ENCODE peak calls at places on chromosomes 16 and 17, in four cellular contexts. R is cardiac muscle cell, X is substantia nigra, Y is psoas muscle. N is an unnamed sample.

GRCh38 chr16:81931927-81932326 is 79.3 kb downstream of the SDR42E1 start:
- DNase-seq in R (no peak), X (no peak), Y (no peak), N (no peak)

GRCh38 chr16:705748-706188 is at the start of gene FBXL16:
- DNase-seq in R (no peak), X (no peak), Y (no peak), N (no peak)

GRCh38 chr16:10552998-10553491 is 27.4 kb downstream of the EMP2 start:
- DNase-seq in R (no peak), X (no peak), Y (peak), N (no peak)

GRCh38 chr17:72266099-72266852 is 145.5 kb downstream of the SOX9 start:
- DNase-seq in R (no peak), X (no peak), Y (no peak), N (no peak)

GRCh38 chr16:80197790-80198201 is 343.0 kb upstream of the DYNLRB2 start:
- DNase-seq in R (peak), X (no peak), Y (no peak), N (no peak)

GRCh38 chr16:66511615-66512500 is 38.1 kb downstream of the TK2 start:
- DNase-seq in R (peak), X (no peak), Y (no peak), N (no peak)

GRCh38 chr17:74864866-74865395 is 5.2 kb upstream of the GRIN2C start:
- DNase-seq in R (peak), X (peak), Y (peak), N (peak)

GRCh38 chr16:81939164-81940067 is 71.9 kb downstream of the SDR42E1 start:
- DNase-seq in R (no peak), X (no peak), Y (no peak), N (no peak)

GRCh38 chr17:61395983-61396585 is 3.6 kb upstream of the TBX2 start:
- DNase-seq in R (no peak), X (no peak), Y (no peak), N (no peak)

GRCh38 chr17:80096531-80097306 is 4.7 kb upstream of the GAA start:
- DNase-seq in R (no peak), X (no peak), Y (no peak), N (no peak)

GRCh38 chr17:64978138-64978537 is 58.9 kb upstream of the LRRC37A3 start:
- DNase-seq in R (no peak), X (no peak), Y (no peak), N (no peak)

GRCh38 chr17:70183508-70183907 is 14.2 kb downstream of the KCNJ2 start:
- DNase-seq in R (no peak), X (no peak), Y (no peak), N (no peak)

GRCh38 chr16:86239381-86239780 is 270.9 kb upstream of the FOXF1 start:
- DNase-seq in R (no peak), X (no peak), Y (no peak), N (no peak)

GRCh38 chr16:709651-710499 is 4.3 kb upstream of the FBXL16 start:
- DNase-seq in R (peak), X (no peak), Y (no peak), N (peak)

GRCh38 chr17:41973457-41973856 is 6.9 kb downstream of the CNP start:
- DNase-seq in R (no peak), X (no peak), Y (peak), N (no peak)

GRCh38 chr17:75592364-75593020 is 4.9 kb downstream of the MYO15B start:
- DNase-seq in R (no peak), X (no peak), Y (no peak), N (no peak)

GRCh38 chr16:47506800-47507199 is 45.7 kb downstream of the PHKB start:
- DNase-seq in R (no peak), X (no peak), Y (no peak), N (no peak)

GRCh38 chr16:89018605-89019158 is 41.7 kb upstream of the CBFA2T3 start:
- DNase-seq in R (no peak), X (no peak), Y (peak), N (no peak)

GRCh38 chr16:69176033-69176780 is 10.8 kb upstream of the SNTB2 start:
- DNase-seq in R (peak), X (no peak), Y (no peak), N (no peak)

GRCh38 chr16:3256876-3257465 is 538 bp upstream of the MEFV start:
- DNase-seq in R (peak), X (no peak), Y (no peak), N (no peak)

GRCh38 chr16:30567991-30568638 is 3.4 kb downstream of the ZNF688 start:
- DNase-seq in R (peak), X (no peak), Y (no peak), N (no peak)

GRCh38 chr16:48383877-48384304 is 1.3 kb downstream of the SIAH1 start:
- DNase-seq in R (no peak), X (no peak), Y (no peak), N (no peak)

GRCh38 chr17:81537343-81537855 is 9.2 kb downstream of the FSCN2 start:
- DNase-seq in R (peak), X (no peak), Y (peak), N (no peak)

GRCh38 chr17:73228748-73229236 is 32.9 kb downstream of the CPSF4L start:
- DNase-seq in R (peak), X (no peak), Y (peak), N (no peak)

GRCh38 chr16:1437606-1438005 is 6.7 kb downstream of the PERCC1 start:
- DNase-seq in R (no peak), X (no peak), Y (no peak), N (no peak)

GRCh38 chr17:14158707-14159106 is 78.0 kb downstream of the CDRT15 start:
- DNase-seq in R (no peak), X (no peak), Y (no peak), N (no peak)

GRCh38 chr17:58556833-58557250 is 42.4 kb upstream of the MTMR4 start:
- DNase-seq in R (no peak), X (no peak), Y (no peak), N (peak)

GRCh38 chr17:69503711-69504110 is 89.2 kb downstream of the MAP2K6 start:
- DNase-seq in R (no peak), X (no peak), Y (no peak), N (no peak)

GRCh38 chr16:54462766-54463165 is 176.2 kb upstream of the IRX3 start:
- DNase-seq in R (no peak), X (no peak), Y (no peak), N (no peak)

GRCh38 chr16:53509906-53510703 is 7.1 kb upstream of the AKTIP start:
- DNase-seq in R (peak), X (peak), Y (peak), N (peak)

GRCh38 chr16:1216296-1216619 is 8.8 kb downstream of the TPSG1 start:
- DNase-seq in R (no peak), X (no peak), Y (no peak), N (no peak)

GRCh38 chr17:64148699-64149098 is 18.8 kb upstream of the ERN1 start:
- DNase-seq in R (no peak), X (no peak), Y (peak), N (no peak)

GRCh38 chr17:79947351-79948031 is 88.2 kb downstream of the TBC1D16 start:
- DNase-seq in R (peak), X (no peak), Y (peak), N (no peak)

GRCh38 chr17:44559288-44560249 is 2.3 kb downstream of the FZD2 start:
- DNase-seq in R (no peak), X (no peak), Y (no peak), N (no peak)

GRCh38 chr17:41895617-41896016 is 23.1 kb downstream of the ACLY start:
- DNase-seq in R (peak), X (no peak), Y (peak), N (no peak)

GRCh38 chr17:21239680-21240374 is 13.4 kb downstream of the NATD1 start:
- DNase-seq in R (peak), X (no peak), Y (no peak), N (no peak)

GRCh38 chr17:74924250-74924948 is at the start of gene OTOP2:
- DNase-seq in R (no peak), X (no peak), Y (no peak), N (no peak)

GRCh38 chr17:10295728-10296343 is 77.0 kb downstream of the MYH13 start:
- DNase-seq in R (peak), X (no peak), Y (peak), N (no peak)

GRCh38 chr17:62705116-62705515 is 77.6 kb downstream of the MRC2 start:
- DNase-seq in R (peak), X (no peak), Y (no peak), N (no peak)

GRCh38 chr17:909642-910323 is 69.8 kb downstream of the NXN start:
- DNase-seq in R (peak), X (no peak), Y (no peak), N (no peak)

GRCh38 chr17:913207-913606 is 66.4 kb downstream of the NXN start:
- DNase-seq in R (no peak), X (no peak), Y (no peak), N (no peak)

GRCh38 chr17:902463-902862 is 77.1 kb downstream of the NXN start:
- DNase-seq in R (no peak), X (no peak), Y (no peak), N (no peak)

GRCh38 chr17:910503-911194 is 68.9 kb downstream of the NXN start:
- DNase-seq in R (no peak), X (no peak), Y (no peak), N (no peak)

DNA sequence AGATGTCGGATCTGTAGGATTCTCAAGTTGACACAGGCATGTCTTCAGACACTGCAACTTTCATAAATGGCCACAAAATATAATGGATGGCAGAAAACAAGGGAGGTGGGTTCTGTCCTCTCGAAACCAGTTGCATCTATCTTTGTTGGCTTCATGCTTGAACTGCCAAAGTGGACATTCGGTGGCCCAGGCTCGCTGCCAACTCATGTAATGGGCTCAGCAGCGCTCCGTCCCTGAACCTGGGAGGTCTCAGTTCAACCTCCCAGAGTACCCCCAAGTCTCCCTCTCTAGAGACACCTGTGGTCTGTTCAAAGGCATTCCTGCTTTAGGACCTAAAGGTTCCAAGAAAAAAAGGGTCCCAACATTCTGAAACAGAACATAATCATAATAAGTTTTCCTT is 71.9 kb downstream of the NXN start:
- DNase-seq in R (no peak), X (no peak), Y (no peak), N (no peak)
- H3K27ac ChIP-seq in R (no peak), X (no peak), Y (no peak), N (no peak)

GRCh38 chr16:57138281-57138935 is 46.0 kb downstream of the CPNE2 start:
- DNase-seq in R (no peak), X (no peak), Y (no peak), N (no peak)
- H3K27ac ChIP-seq in R (no peak), X (peak), Y (no peak), N (no peak)

DNA sequence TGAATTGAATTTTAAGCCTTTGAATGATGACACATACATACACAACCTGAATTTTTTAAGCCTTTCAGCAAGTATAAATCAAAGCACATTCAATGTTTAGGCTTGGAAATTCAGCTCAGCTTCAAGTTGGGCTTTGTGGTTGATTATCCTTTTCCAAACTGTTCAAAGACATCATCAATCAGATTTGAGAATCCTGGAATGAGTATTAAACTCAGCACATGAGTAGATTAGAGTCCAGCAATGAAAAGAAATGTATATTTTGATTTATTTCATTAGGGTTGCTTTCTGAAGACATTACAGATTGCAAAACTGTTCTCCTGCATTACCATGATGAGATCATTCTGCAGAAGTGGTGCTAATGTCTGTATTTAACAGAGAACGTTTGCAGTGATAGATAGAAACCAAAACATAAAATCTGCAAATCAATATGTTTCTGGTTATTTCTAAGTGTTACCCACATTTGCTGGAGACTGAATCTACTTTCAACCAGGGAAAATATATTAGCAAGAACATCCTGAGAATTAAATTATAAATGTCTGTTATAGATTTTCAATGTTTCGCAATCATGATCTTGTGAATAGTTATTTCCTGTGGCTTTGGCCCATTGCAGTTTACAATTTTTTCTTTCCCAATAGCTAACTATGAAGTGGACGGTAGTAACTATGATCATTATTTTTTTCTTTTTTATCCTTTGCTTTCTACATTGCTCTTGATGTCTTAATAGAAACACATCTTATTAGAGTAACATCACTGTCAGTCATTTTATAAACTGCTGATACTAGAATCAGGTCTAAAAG is 1125.7 kb upstream of the GOT2 start:
- DNase-seq in R (no peak), X (no peak), Y (no peak), N (no peak)
- H3K27ac ChIP-seq in R (no peak), X (no peak), Y (no peak), N (no peak)

GRCh38 chr17:32869345-32870026 is 7.4 kb downstream of the MYO1D start:
- DNase-seq in R (no peak), X (no peak), Y (no peak), N (no peak)

GRCh38 chr17:32873114-32873513 is 3.8 kb downstream of the MYO1D start:
- DNase-seq in R (no peak), X (no peak), Y (no peak), N (no peak)

GRCh38 chr17:32871736-32872135 is 5.2 kb downstream of the MYO1D start:
- DNase-seq in R (no peak), X (no peak), Y (no peak), N (peak)

GRCh38 chr17:32870969-32871368 is 6.0 kb downstream of the MYO1D start:
- DNase-seq in R (peak), X (no peak), Y (peak), N (no peak)

GRCh38 chr17:32870027-32870670 is 6.8 kb downstream of the MYO1D start:
- DNase-seq in R (no peak), X (no peak), Y (no peak), N (no peak)
- H3K27ac ChIP-seq in R (peak), X (no peak), Y (peak), N (no peak)

GRCh38 chr16:24113115-24113745 is 142.9 kb upstream of the CACNG3 start:
- DNase-seq in R (no peak), X (no peak), Y (no peak), N (no peak)
- H3K27ac ChIP-seq in R (no peak), X (no peak), Y (no peak), N (no peak)

GRCh38 chr17:4958102-4958501 is 7.2 kb downstream of the ENO3 start:
- DNase-seq in R (no peak), X (no peak), Y (no peak), N (no peak)
- H3K27ac ChIP-seq in R (peak), X (no peak), Y (peak), N (no peak)

GRCh38 chr17:49357516-49357915 is 4.5 kb downstream of the ZNF652 start:
- DNase-seq in R (no peak), X (no peak), Y (no peak), N (no peak)
- H3K27ac ChIP-seq in R (no peak), X (peak), Y (no peak), N (no peak)

GRCh38 chr17:40554646-40555295 is 10.5 kb downstream of the CCR7 start:
- DNase-seq in R (no peak), X (no peak), Y (no peak), N (no peak)
- H3K27ac ChIP-seq in R (peak), X (peak), Y (peak), N (peak)

DNA sequence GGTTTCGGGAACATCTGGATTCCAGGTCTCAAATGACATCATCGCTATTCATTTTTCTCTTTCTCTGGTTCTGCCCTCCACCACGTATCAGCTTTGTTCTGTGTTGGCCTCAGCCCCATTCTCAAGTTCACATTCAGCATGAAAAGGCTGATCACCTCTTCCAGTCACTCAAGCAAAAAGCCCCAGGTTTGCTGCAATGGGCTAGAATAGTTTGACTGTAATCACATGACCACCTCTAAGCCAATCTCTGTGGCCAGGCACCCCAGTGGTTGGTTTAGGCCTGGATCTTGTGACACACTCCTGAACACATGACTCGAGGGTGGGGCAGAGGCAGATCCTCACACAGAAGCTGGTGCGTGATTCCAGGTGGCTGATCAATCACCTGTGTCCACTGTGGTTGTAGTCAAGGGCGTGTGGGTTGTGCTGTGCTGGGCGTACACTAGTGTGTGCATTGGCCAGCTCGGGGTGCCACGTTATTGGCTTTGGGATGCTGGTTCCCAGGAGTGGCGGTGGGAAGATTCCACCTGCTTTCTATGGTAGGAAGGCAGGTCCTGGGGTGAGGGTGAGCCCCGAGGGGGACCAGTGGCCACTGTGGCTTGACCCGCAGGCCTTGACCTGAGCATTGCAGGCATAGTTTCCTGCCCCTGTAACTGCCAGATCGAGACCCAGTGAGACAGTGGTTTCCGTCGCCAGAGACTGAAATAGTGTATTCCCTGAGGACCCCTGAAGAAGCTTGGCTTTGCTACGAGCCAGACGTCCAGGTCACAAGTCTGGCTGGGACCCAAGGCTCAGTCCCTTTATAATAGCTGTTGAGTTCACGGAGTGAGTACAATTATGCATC is 12.0 kb downstream of the EEF2K start:
- DNase-seq in R (no peak), X (no peak), Y (peak), N (no peak)
- H3K27ac ChIP-seq in R (no peak), X (no peak), Y (peak), N (no peak)

N was measured in caudate nucleus.